ENCODE peak calls at places on chromosome 1, in nine cellular contexts. U, C, Y, O, V, S, M, F and W are unnamed samples.

GRCh38 chr1:211331011-211331709 is 4.5 kb downstream of the TRAF5 start:
- DNase-seq in U (no peak), C (no peak), Y (no peak), O (no peak), V (no peak), S (no peak), M (no peak), F (no peak), W (no peak)

GRCh38 chr1:92949937-92950817 is 11.1 kb downstream of the DIPK1A start:
- DNase-seq in U (no peak), C (peak), Y (no peak), O (no peak), V (no peak), S (no peak), M (no peak), F (peak), W (no peak)

GRCh38 chr1:244445320-244446181 is 6.2 kb downstream of the ADSS2 start:
- DNase-seq in U (no peak), C (no peak), Y (no peak), O (no peak), V (no peak), S (no peak), M (no peak), F (no peak), W (peak)

GRCh38 chr1:184297244-184297750 is 89.5 kb upstream of the C1orf21 start:
- DNase-seq in U (no peak), C (no peak), Y (no peak), O (no peak), V (no peak), S (no peak), M (no peak), F (no peak), W (no peak)

GRCh38 chr1:184637664-184638063 is 117.0 kb downstream of the EDEM3 start:
- DNase-seq in U (no peak), C (no peak), Y (no peak), O (no peak), V (no peak), S (no peak), M (no peak), F (no peak), W (no peak)

GRCh38 chr1:4615501-4615900 is 38.9 kb upstream of the AJAP1 start:
- DNase-seq in U (peak), C (no peak), Y (no peak), O (no peak), V (no peak), S (no peak), M (no peak), F (no peak), W (no peak)

GRCh38 chr1:155085504-155086181 is 7.0 kb downstream of the EFNA3 start:
- DNase-seq in U (peak), C (peak), Y (peak), O (no peak), V (peak), S (peak), M (peak), F (no peak), W (peak)

GRCh38 chr1:234603221-234604204 is 6.5 kb downstream of the IRF2BP2 start:
- DNase-seq in U (no peak), C (peak), Y (no peak), O (no peak), V (no peak), S (no peak), M (no peak), F (peak), W (peak)

GRCh38 chr1:213374369-213374768 is 323.3 kb downstream of the RPS6KC1 start:
- DNase-seq in U (peak), C (peak), Y (peak), O (peak), V (peak), S (peak), M (peak), F (peak), W (peak)

GRCh38 chr1:222000131-222000530 is 258.2 kb upstream of the DUSP10 start:
- DNase-seq in U (no peak), C (no peak), Y (no peak), O (no peak), V (no peak), S (no peak), M (no peak), F (no peak), W (no peak)

GRCh38 chr1:30912913-30913652 is 4.5 kb upstream of the SDC3 start:
- DNase-seq in U (peak), C (peak), Y (no peak), O (peak), V (no peak), S (no peak), M (no peak), F (no peak), W (peak)

GRCh38 chr1:235408503-235408960 is 41.3 kb downstream of the TBCE start:
- DNase-seq in U (no peak), C (peak), Y (no peak), O (no peak), V (no peak), S (no peak), M (no peak), F (no peak), W (peak)